ENCODE peak calls at places on chromosomes 12 and 14, in eight cellular contexts. One of them, this sample, is unnamed.
A peak's percentile ranks its signal among the peaks of the same experiment; 100 is the strongest.

GRCh38 chr14:104314251-104314941 is 176.0 kb downstream of the KIF26A start:
- DNase-seq in ovary: peak; percentile 22
- DNase-seq in AG04450: no peak
- DNase-seq in NCI-H1436: no peak
- DNase-seq in hypothalamus: no peak
- DNase-seq in fibroblast of the conjunctiva: no peak
- DNase-seq in stimulated activated CD4-positive, alpha-beta T cell treated with anti-CD3 and anti-CD28 coated beads, Interleukin-2, amount 100 ng/mL, for 48 hours: no peak
- DNase-seq in hippocampal formation: no peak
- DNase-seq in this sample: no peak

GRCh38 chr12:131942671-131943070 is 7.1 kb upstream of the EP400 start:
- DNase-seq in ovary: peak; percentile 30
- DNase-seq in AG04450: no peak
- DNase-seq in NCI-H1436: no peak
- DNase-seq in hypothalamus: no peak
- DNase-seq in fibroblast of the conjunctiva: no peak
- DNase-seq in stimulated activated CD4-positive, alpha-beta T cell treated with anti-CD3 and anti-CD28 coated beads, Interleukin-2, amount 100 ng/mL, for 48 hours: no peak
- DNase-seq in hippocampal formation: no peak
- DNase-seq in this sample: no peak

GRCh38 chr12:93777249-93777648 is 100.1 kb downstream of the CRADD start:
- DNase-seq in ovary: no peak
- DNase-seq in AG04450: no peak
- DNase-seq in NCI-H1436: no peak
- DNase-seq in hypothalamus: no peak
- DNase-seq in fibroblast of the conjunctiva: no peak
- DNase-seq in stimulated activated CD4-positive, alpha-beta T cell treated with anti-CD3 and anti-CD28 coated beads, Interleukin-2, amount 100 ng/mL, for 48 hours: no peak
- DNase-seq in hippocampal formation: no peak
- DNase-seq in this sample: no peak

GRCh38 chr12:55727643-55728184 is 1.1 kb downstream of the CD63 start:
- DNase-seq in ovary: peak; percentile 82
- DNase-seq in AG04450: no peak
- DNase-seq in NCI-H1436: no peak
- DNase-seq in hypothalamus: no peak
- DNase-seq in fibroblast of the conjunctiva: no peak
- DNase-seq in stimulated activated CD4-positive, alpha-beta T cell treated with anti-CD3 and anti-CD28 coated beads, Interleukin-2, amount 100 ng/mL, for 48 hours: no peak
- DNase-seq in hippocampal formation: no peak
- DNase-seq in this sample: no peak

GRCh38 chr12:2183556-2184541 is 131.1 kb downstream of the CACNA1C start:
- DNase-seq in ovary: no peak
- DNase-seq in AG04450: no peak
- DNase-seq in NCI-H1436: no peak
- DNase-seq in hypothalamus: no peak
- DNase-seq in fibroblast of the conjunctiva: peak; percentile 67
- DNase-seq in stimulated activated CD4-positive, alpha-beta T cell treated with anti-CD3 and anti-CD28 coated beads, Interleukin-2, amount 100 ng/mL, for 48 hours: no peak
- DNase-seq in hippocampal formation: no peak
- DNase-seq in this sample: no peak

GRCh38 chr12:93502802-93503623 is 35.7 kb downstream of the MRPL42 start:
- DNase-seq in ovary: no peak
- DNase-seq in AG04450: no peak
- DNase-seq in NCI-H1436: peak; percentile 0
- DNase-seq in hypothalamus: no peak
- DNase-seq in fibroblast of the conjunctiva: peak; percentile 23
- DNase-seq in stimulated activated CD4-positive, alpha-beta T cell treated with anti-CD3 and anti-CD28 coated beads, Interleukin-2, amount 100 ng/mL, for 48 hours: peak; percentile 58
- DNase-seq in hippocampal formation: peak; percentile 3
- DNase-seq in this sample: no peak

GRCh38 chr12:20555771-20556170 is 139.4 kb upstream of the SLCO1C1 start:
- DNase-seq in ovary: no peak
- DNase-seq in AG04450: no peak
- DNase-seq in NCI-H1436: no peak
- DNase-seq in hypothalamus: no peak
- DNase-seq in fibroblast of the conjunctiva: no peak
- DNase-seq in stimulated activated CD4-positive, alpha-beta T cell treated with anti-CD3 and anti-CD28 coated beads, Interleukin-2, amount 100 ng/mL, for 48 hours: no peak
- DNase-seq in hippocampal formation: no peak
- DNase-seq in this sample: no peak

GRCh38 chr14:53701108-53701875 is 255.3 kb downstream of the BMP4 start:
- DNase-seq in ovary: no peak
- DNase-seq in AG04450: no peak
- DNase-seq in NCI-H1436: no peak
- DNase-seq in hypothalamus: no peak
- DNase-seq in fibroblast of the conjunctiva: no peak
- DNase-seq in stimulated activated CD4-positive, alpha-beta T cell treated with anti-CD3 and anti-CD28 coated beads, Interleukin-2, amount 100 ng/mL, for 48 hours: no peak
- DNase-seq in hippocampal formation: no peak
- DNase-seq in this sample: no peak

GRCh38 chr14:24426150-24426911 is 3.1 kb downstream of the CBLN3 start:
- DNase-seq in ovary: no peak
- DNase-seq in AG04450: no peak
- DNase-seq in NCI-H1436: no peak
- DNase-seq in hypothalamus: no peak
- DNase-seq in fibroblast of the conjunctiva: no peak
- DNase-seq in stimulated activated CD4-positive, alpha-beta T cell treated with anti-CD3 and anti-CD28 coated beads, Interleukin-2, amount 100 ng/mL, for 48 hours: no peak
- DNase-seq in hippocampal formation: no peak
- DNase-seq in this sample: no peak

GRCh38 chr14:70416322-70416716 is 571 bp downstream of the SYNJ2BP start:
- DNase-seq in ovary: no peak
- DNase-seq in AG04450: no peak
- DNase-seq in NCI-H1436: no peak
- DNase-seq in hypothalamus: no peak
- DNase-seq in fibroblast of the conjunctiva: no peak
- DNase-seq in stimulated activated CD4-positive, alpha-beta T cell treated with anti-CD3 and anti-CD28 coated beads, Interleukin-2, amount 100 ng/mL, for 48 hours: no peak
- DNase-seq in hippocampal formation: no peak
- DNase-seq in this sample: no peak

GRCh38 chr12:49966511-49967041 is 4.9 kb downstream of the AQP5 start:
- DNase-seq in ovary: no peak
- DNase-seq in AG04450: no peak
- DNase-seq in NCI-H1436: no peak
- DNase-seq in hypothalamus: no peak
- DNase-seq in fibroblast of the conjunctiva: no peak
- DNase-seq in stimulated activated CD4-positive, alpha-beta T cell treated with anti-CD3 and anti-CD28 coated beads, Interleukin-2, amount 100 ng/mL, for 48 hours: no peak
- DNase-seq in hippocampal formation: no peak
- DNase-seq in this sample: no peak

GRCh38 chr12:8667280-8667679 is 4.7 kb upstream of the MFAP5 start:
- DNase-seq in ovary: no peak
- DNase-seq in AG04450: no peak
- DNase-seq in NCI-H1436: no peak
- DNase-seq in hypothalamus: no peak
- DNase-seq in fibroblast of the conjunctiva: no peak
- DNase-seq in stimulated activated CD4-positive, alpha-beta T cell treated with anti-CD3 and anti-CD28 coated beads, Interleukin-2, amount 100 ng/mL, for 48 hours: no peak
- DNase-seq in hippocampal formation: no peak
- DNase-seq in this sample: no peak

GRCh38 chr12:5309654-5310053 is 122.3 kb upstream of the NTF3 start:
- DNase-seq in ovary: no peak
- DNase-seq in AG04450: no peak
- DNase-seq in NCI-H1436: no peak
- DNase-seq in hypothalamus: no peak
- DNase-seq in fibroblast of the conjunctiva: no peak
- DNase-seq in stimulated activated CD4-positive, alpha-beta T cell treated with anti-CD3 and anti-CD28 coated beads, Interleukin-2, amount 100 ng/mL, for 48 hours: no peak
- DNase-seq in hippocampal formation: no peak
- DNase-seq in this sample: no peak

This sample was measured in osteocyte.